ENCODE peak calls at places on chromosomes 5 and 9, in four cellular contexts. P is activated CD4-positive, alpha-beta T cell treated with anti-CD3 and anti-CD28 coated beads, Interleukin-2, amount 50 U/mL, for 1 hour; I is HS-27A; R is stimulated activated CD8-positive, alpha-beta memory T cell treated with anti-CD3 and anti-CD28 coated beads, Interleukin-15, amount 100 ng/mL, for 24 hours. G is an unnamed sample.

GRCh38 chr5:72159501-72159911 is 52.2 kb downstream of the MAP1B start:
- DNase-seq in P (no peak), I (no peak), R (no peak), G (no peak)

GRCh38 chr9:35566417-35566816 is 38.6 kb upstream of the TESK1 start:
- DNase-seq in P (no peak), I (no peak), R (no peak), G (no peak)

GRCh38 chr5:124655211-124655880 is 91.1 kb downstream of the ZNF608 start:
- DNase-seq in P (no peak), I (no peak), R (no peak), G (no peak)

GRCh38 chr5:93076566-93076965 is 504.5 kb downstream of the NR2F1-AS1 start:
- DNase-seq in P (no peak), I (no peak), R (no peak), G (no peak)

GRCh38 chr5:160479926-160480325 is 58.3 kb downstream of the PTTG1 start:
- DNase-seq in P (no peak), I (no peak), R (no peak), G (no peak)

GRCh38 chr5:132376694-132377641 is 7.5 kb downstream of the SLC22A5 start:
- DNase-seq in P (no peak), I (no peak), R (no peak), G (no peak)

GRCh38 chr9:113479150-113479761 is 15.7 kb downstream of the RGS3 start:
- DNase-seq in P (no peak), I (no peak), R (no peak), G (no peak)

GRCh38 chr9:88077071-88077617 is 61.1 kb downstream of the SPATA31C2 start:
- DNase-seq in P (no peak), I (no peak), R (no peak), G (no peak)

GRCh38 chr5:102959055-102959454 is 160.9 kb downstream of the GIN1 start:
- DNase-seq in P (no peak), I (peak), R (no peak), G (no peak)

GRCh38 chr5:168464641-168465040 is 21.6 kb upstream of the RARS1 start:
- DNase-seq in P (no peak), I (no peak), R (no peak), G (no peak)

GRCh38 chr9:105346273-105346672 is 101.6 kb upstream of the FSD1L start:
- DNase-seq in P (no peak), I (no peak), R (no peak), G (no peak)